ENCODE peak calls at places on chromosome 5, in five cellular contexts. B is heart left ventricle; E is tibial artery; N is CD8-positive, alpha-beta T cell; R is small intestine. I is an unnamed sample.

GRCh38 chr5:146667633-146668032 is 151.6 kb upstream of the GPR151 start:
- DNase-seq in B (no peak), E (no peak), N (no peak), R (no peak), I (no peak)

GRCh38 chr5:14723648-14724231 is 59.2 kb downstream of the OTULIN start:
- DNase-seq in B (no peak), E (no peak), N (no peak), R (no peak), I (no peak)

GRCh38 chr5:55031492-55031891 is 7.4 kb downstream of the GZMK start:
- DNase-seq in B (no peak), E (no peak), N (no peak), R (no peak), I (no peak)

GRCh38 chr5:163963881-163964280 is 458.5 kb downstream of the MAT2B start:
- DNase-seq in B (no peak), E (no peak), N (no peak), R (no peak), I (no peak)

GRCh38 chr5:177132504-177133118 is 962 bp upstream of the NSD1 start:
- DNase-seq in B (no peak), E (peak; percentile 27), N (no peak), R (peak; percentile 29), I (no peak)

GRCh38 chr5:145543968-145544367 is 291.2 kb downstream of the PRELID2 start:
- DNase-seq in B (no peak), E (no peak), N (no peak), R (peak; percentile 97), I (no peak)

GRCh38 chr5:164207646-164208045 is 702.2 kb downstream of the MAT2B start:
- DNase-seq in B (no peak), E (no peak), N (no peak), R (no peak), I (no peak)

GRCh38 chr5:139205144-139205543 is 7.0 kb upstream of the SIL1 start:
- DNase-seq in B (no peak), E (no peak), N (no peak), R (no peak), I (no peak)

GRCh38 chr5:142539154-142539740 is 146.6 kb downstream of the FGF1 start:
- DNase-seq in B (no peak), E (no peak), N (no peak), R (no peak), I (no peak)

GRCh38 chr5:122907238-122907637 is 61.8 kb downstream of the SNX24 start:
- DNase-seq in B (no peak), E (no peak), N (no peak), R (no peak), I (peak; percentile 48)

GRCh38 chr5:109177227-109177626 is 232.5 kb downstream of the PJA2 start:
- DNase-seq in B (no peak), E (peak; percentile 19), N (no peak), R (no peak), I (no peak)
- H3K9me3 ChIP-seq in B (no peaks in the 10 kb centered on the region), E (no peaks in the 10 kb centered on the region), N (no peaks in the 10 kb centered on the region), R (no peaks in the 10 kb centered on the region), I (no peaks in the 10 kb centered on the region)

DNA sequence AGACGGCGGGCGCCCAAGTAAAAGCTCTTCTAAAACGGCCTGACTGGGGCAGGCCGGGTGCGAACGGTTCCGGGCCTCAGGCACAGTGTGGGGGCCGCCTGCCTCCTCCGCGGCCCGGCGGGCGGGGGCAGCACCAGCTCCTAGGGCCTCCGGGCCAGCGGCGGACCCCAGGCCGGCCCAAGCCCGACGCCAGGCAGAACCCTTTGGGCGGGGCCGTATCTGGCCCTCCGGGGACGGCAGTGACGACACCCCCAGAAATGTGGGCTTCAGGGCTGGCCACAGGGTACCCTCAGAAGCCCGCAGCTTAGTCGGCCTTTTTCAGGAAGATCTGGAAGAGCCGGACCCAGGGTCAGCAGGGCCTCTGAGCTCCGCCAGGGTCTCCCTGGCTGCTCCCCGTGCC is 4.0 kb downstream of the LTC4S start:
- DNase-seq in B (peak; percentile 17), E (no peak), N (no peak), R (no peak), I (no peak)
- H3K36me3 ChIP-seq in B (peaks cover 18% of the 10 kb centered on the region), E (peaks cover 47% of the 10 kb centered on the region), N (peaks cover 5% of the 10 kb centered on the region), R (peaks cover 21% of the 10 kb centered on the region), I (peaks cover 65% of the 10 kb centered on the region)

GRCh38 chr5:3102531-3102930 is 351.1 kb upstream of the IRX2 start:
- DNase-seq in B (no peak), E (no peak), N (no peak), R (no peak), I (no peak)
- H3K9me3 ChIP-seq in B (no peaks in the 10 kb centered on the region), E (no peaks in the 10 kb centered on the region), N (no peaks in the 10 kb centered on the region), R (no peaks in the 10 kb centered on the region), I (peaks cover 30% of the 10 kb centered on the region)

GRCh38 chr5:56525117-56525516 is 290.2 kb upstream of the MAP3K1 start:
- DNase-seq in B (no peak), E (no peak), N (no peak), R (peak; percentile 60), I (no peak)
- H3K36me3 ChIP-seq in B (no peaks in the 10 kb centered on the region), E (no peaks in the 10 kb centered on the region), N (no peaks in the 10 kb centered on the region), R (no peaks in the 10 kb centered on the region), I (no peaks in the 10 kb centered on the region)

DNA sequence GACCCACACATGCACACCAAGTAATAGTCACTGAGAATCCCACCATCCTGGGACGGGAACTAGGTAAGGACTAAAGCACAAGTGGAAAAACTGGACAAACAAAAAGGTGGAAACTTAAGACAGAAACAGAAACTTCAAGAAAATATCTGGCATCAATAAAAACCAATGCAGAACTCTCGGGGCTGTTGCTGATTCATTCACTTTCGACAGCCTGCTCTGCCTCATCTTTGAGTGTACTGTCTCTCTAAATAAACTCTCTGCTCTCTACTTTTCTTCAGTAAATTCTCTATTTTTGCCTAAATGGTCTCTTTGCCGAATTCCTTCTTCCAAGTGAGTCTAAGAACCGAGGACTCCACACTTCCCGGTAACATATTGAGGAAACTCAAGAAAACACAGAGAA is 116.9 kb downstream of the CDH9 start:
- DNase-seq in B (no peak), E (no peak), N (no peak), R (no peak), I (no peak)
- H3K9me3 ChIP-seq in B (no peaks in the 10 kb centered on the region), E (no peaks in the 10 kb centered on the region), N (no peaks in the 10 kb centered on the region), R (no peaks in the 10 kb centered on the region), I (no peaks in the 10 kb centered on the region)

DNA sequence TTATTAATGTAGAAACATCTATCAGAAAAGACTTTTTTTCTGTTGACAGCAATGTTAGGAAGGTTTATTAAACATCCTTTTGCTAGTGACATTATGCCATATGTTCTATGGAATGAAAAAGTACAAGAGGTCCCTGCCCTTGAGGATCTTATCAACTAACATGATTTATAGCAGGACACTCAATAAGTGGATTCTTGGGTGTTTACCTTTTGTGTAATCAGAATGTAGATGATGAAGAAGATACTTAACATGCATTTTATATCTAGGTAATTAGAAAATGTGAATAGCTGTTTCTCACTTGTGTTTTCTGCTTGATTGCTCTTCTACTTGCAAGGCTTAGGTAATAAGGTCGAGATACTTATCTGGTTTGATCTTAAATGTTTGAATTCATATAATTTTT is 4.9 kb downstream of the HMGCR start:
- DNase-seq in B (no peak), E (no peak), N (no peak), R (no peak), I (no peak)
- H3K36me3 ChIP-seq in B (peaks cover 6% of the 10 kb centered on the region), E (peaks cover 22% of the 10 kb centered on the region), N (peaks cover 13% of the 10 kb centered on the region), R (peaks cover 3% of the 10 kb centered on the region), I (peaks cover 29% of the 10 kb centered on the region)

DNA sequence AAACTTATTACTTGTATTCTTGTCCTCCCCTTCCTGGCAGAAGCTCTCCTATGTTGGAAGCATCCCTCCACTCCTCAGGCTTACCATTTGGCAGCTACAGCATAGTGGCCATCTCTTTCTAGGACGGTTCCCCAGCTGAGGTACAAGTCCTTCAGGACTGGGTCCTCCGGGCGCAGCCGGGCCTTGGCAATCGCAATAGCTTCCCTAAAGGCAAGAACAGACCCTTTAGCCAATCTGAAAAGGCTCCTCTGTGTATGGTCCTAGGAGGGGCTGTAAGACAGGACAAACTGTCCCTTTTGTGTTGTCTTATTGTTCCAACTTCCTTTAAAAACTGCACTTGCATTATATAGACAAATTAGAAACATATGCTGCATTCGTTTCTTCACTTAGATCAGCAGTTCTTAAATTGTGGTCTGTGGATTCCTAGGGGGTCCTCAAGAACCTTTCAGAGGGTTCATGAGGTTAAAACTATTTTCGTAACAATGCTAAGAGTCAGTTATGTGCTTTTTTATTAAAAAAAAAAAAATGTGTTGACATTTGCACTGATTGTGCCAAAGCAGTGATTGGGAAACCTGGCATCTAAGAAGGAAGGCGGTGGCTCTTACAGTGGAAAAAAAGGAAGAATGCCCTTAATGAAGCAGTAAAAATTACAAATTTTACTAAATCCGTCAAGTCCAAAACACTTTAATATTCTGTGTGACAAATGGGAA is 38.7 kb downstream of the GEMIN5 start:
- DNase-seq in B (no peak), E (peak; percentile 57), N (no peak), R (no peak), I (no peak)
- H3K9me3 ChIP-seq in B (no peaks in the 10 kb centered on the region), E (no peaks in the 10 kb centered on the region), N (no peaks in the 10 kb centered on the region), R (no peaks in the 10 kb centered on the region), I (no peaks in the 10 kb centered on the region)

GRCh38 chr5:151026088-151026487 is 5.7 kb downstream of the GPX3 start:
- DNase-seq in B (peak; percentile 34), E (peak; percentile 39), N (no peak), R (no peak), I (no peak)
- H3K36me3 ChIP-seq in B (peaks cover 23% of the 10 kb centered on the region), E (peaks cover 64% of the 10 kb centered on the region), N (peaks cover 15% of the 10 kb centered on the region), R (peaks cover 5% of the 10 kb centered on the region), I (peaks cover 59% of the 10 kb centered on the region)

GRCh38 chr5:35405938-35406337 is 175.7 kb upstream of the PRLR start:
- DNase-seq in B (no peak), E (no peak), N (no peak), R (no peak), I (no peak)
- H3K9me3 ChIP-seq in B (no peaks in the 10 kb centered on the region), E (no peaks in the 10 kb centered on the region), N (no peaks in the 10 kb centered on the region), R (no peaks in the 10 kb centered on the region), I (no peaks in the 10 kb centered on the region)

GRCh38 chr5:72199681-72200080 is 92.4 kb downstream of the MAP1B start:
- DNase-seq in B (no peak), E (no peak), N (no peak), R (no peak), I (no peak)

GRCh38 chr5:72197393-72197792 is 90.1 kb downstream of the MAP1B start:
- DNase-seq in B (no peak), E (peak; percentile 57), N (no peak), R (no peak), I (no peak)

GRCh38 chr5:72191404-72191803 is 84.1 kb downstream of the MAP1B start:
- DNase-seq in B (no peak), E (no peak), N (no peak), R (no peak), I (no peak)

GRCh38 chr5:72195581-72195980 is 88.3 kb downstream of the MAP1B start:
- DNase-seq in B (no peak), E (no peak), N (no peak), R (no peak), I (no peak)

GRCh38 chr5:72194846-72195245 is 87.6 kb downstream of the MAP1B start:
- DNase-seq in B (no peak), E (no peak), N (no peak), R (no peak), I (no peak)
- H3K36me3 ChIP-seq in B (no peaks in the 10 kb centered on the region), E (peaks cover 65% of the 10 kb centered on the region), N (no peaks in the 10 kb centered on the region), R (no peaks in the 10 kb centered on the region), I (peaks cover 98% of the 10 kb centered on the region)

I was measured in SJSA1.